ENCODE peak calls at places on chromosomes 12 and 14, in nine cellular contexts. H, Z, B, X, N, Q, G, L and U are unnamed samples.

GRCh38 chr14:59688224-59689170 is 111.9 kb upstream of the CCDC175 start:
- DNase-seq in H (peak; percentile 56), Z (peak; percentile 6), B (peak; percentile 53), X (no peak), N (no peak), Q (peak; percentile 58), G (peak; percentile 67), L (peak; percentile 24), U (peak; percentile 72)

GRCh38 chr12:52004042-52004648 is 2.6 kb upstream of the TAMALIN start:
- DNase-seq in H (peak; percentile 65), Z (no peak), B (peak; percentile 50), X (no peak), N (no peak), Q (peak; percentile 55), G (peak; percentile 33), L (no peak), U (peak; percentile 48)

GRCh38 chr12:52539024-52539820 is 13.7 kb downstream of the KRT71 start:
- DNase-seq in H (peak; percentile 31), Z (no peak), B (no peak), X (no peak), N (no peak), Q (no peak), G (peak; percentile 71), L (no peak), U (no peak)

GRCh38 chr12:19572920-19573558 is 133.7 kb downstream of the AEBP2 start:
- DNase-seq in H (peak; percentile 83), Z (no peak), B (peak; percentile 77), X (no peak), N (no peak), Q (peak; percentile 13), G (peak; percentile 64), L (no peak), U (peak; percentile 88)

GRCh38 chr12:48980953-48981756 is 3.0 kb downstream of the WNT1 start:
- DNase-seq in H (no peak), Z (peak; percentile 37), B (peak; percentile 57), X (no peak), N (peak; percentile 48), Q (no peak), G (no peak), L (no peak), U (no peak)

GRCh38 chr12:58557156-58557555 is 363.1 kb downstream of the LRIG3 start:
- DNase-seq in H (peak; percentile 90), Z (no peak), B (no peak), X (no peak), N (no peak), Q (no peak), G (no peak), L (no peak), U (no peak)

GRCh38 chr14:95482967-95483842 is 33.2 kb downstream of the SYNE3 start:
- DNase-seq in H (peak; percentile 98), Z (no peak), B (no peak), X (peak; percentile 89), N (no peak), Q (peak; percentile 71), G (peak; percentile 96), L (no peak), U (no peak)

GRCh38 chr14:101964297-101965144 is at the start of gene DYNC1H1:
- DNase-seq in H (peak; percentile 96), Z (peak; percentile 89), B (peak; percentile 85), X (peak; percentile 96), N (peak; percentile 83), Q (peak; percentile 92), G (peak; percentile 85), L (peak; percentile 72), U (peak; percentile 91)

GRCh38 chr12:115078988-115079387 is 395.0 kb upstream of the TBX3 start:
- DNase-seq in H (no peak), Z (no peak), B (no peak), X (no peak), N (no peak), Q (no peak), G (no peak), L (no peak), U (no peak)

GRCh38 chr12:4112734-4113396 is 160.7 kb upstream of the CCND2 start:
- DNase-seq in H (no peak), Z (no peak), B (no peak), X (no peak), N (no peak), Q (no peak), G (no peak), L (no peak), U (no peak)

GRCh38 chr14:94164685-94165431 is 9.3 kb upstream of the PPP4R4 start:
- DNase-seq in H (no peak), Z (no peak), B (no peak), X (no peak), N (no peak), Q (no peak), G (no peak), L (no peak), U (no peak)

GRCh38 chr12:67650127-67650495 is 1.6 kb downstream of the DYRK2 start:
- DNase-seq in H (peak; percentile 8), Z (peak; percentile 14), B (peak; percentile 59), X (peak; percentile 81), N (no peak), Q (no peak), G (no peak), L (no peak), U (peak; percentile 46)

GRCh38 chr12:57127101-57127709 is 1.1 kb upstream of the LRP1 start:
- DNase-seq in H (peak; percentile 32), Z (peak; percentile 39), B (peak; percentile 55), X (no peak), N (peak; percentile 31), Q (peak; percentile 90), G (peak; percentile 45), L (peak; percentile 53), U (peak; percentile 64)

GRCh38 chr14:78345346-78345745 is 175.2 kb downstream of the NRXN3 start:
- DNase-seq in H (no peak), Z (no peak), B (no peak), X (no peak), N (no peak), Q (no peak), G (no peak), L (no peak), U (no peak)

GRCh38 chr14:101862711-101863110 is 101.2 kb downstream of the PPP2R5C start:
- DNase-seq in H (no peak), Z (no peak), B (no peak), X (no peak), N (no peak), Q (no peak), G (no peak), L (no peak), U (no peak)

GRCh38 chr14:104699426-104699748 is 10.0 kb downstream of the INF2 start:
- DNase-seq in H (no peak), Z (no peak), B (no peak), X (no peak), N (no peak), Q (no peak), G (no peak), L (no peak), U (no peak)

GRCh38 chr14:99733551-99734405 is 49.7 kb downstream of the CYP46A1 start:
- DNase-seq in H (peak; percentile 90), Z (no peak), B (no peak), X (peak; percentile 76), N (no peak), Q (peak; percentile 29), G (no peak), L (no peak), U (peak; percentile 55)

GRCh38 chr14:103028161-103028767 is 29.1 kb downstream of the CDC42BPB start:
- DNase-seq in H (peak; percentile 18), Z (no peak), B (peak; percentile 47), X (no peak), N (no peak), Q (peak; percentile 65), G (no peak), L (no peak), U (peak; percentile 9)

GRCh38 chr12:127125607-127126259 is 1141.2 kb upstream of the TMEM132C start:
- DNase-seq in H (no peak), Z (peak; percentile 15), B (no peak), X (no peak), N (no peak), Q (peak; percentile 14), G (peak; percentile 93), L (no peak), U (peak; percentile 68)

GRCh38 chr14:41636492-41637392 is 30.1 kb downstream of the LRFN5 start:
- DNase-seq in H (no peak), Z (no peak), B (no peak), X (no peak), N (no peak), Q (no peak), G (no peak), L (no peak), U (no peak)

GRCh38 chr12:9349888-9350885 is 142.0 kb upstream of the PZP start:
- DNase-seq in H (no peak), Z (no peak), B (no peak), X (no peak), N (no peak), Q (no peak), G (no peak), L (no peak), U (no peak)

GRCh38 chr12:51911788-51912711 is 4.7 kb downstream of the ACVRL1 start:
- DNase-seq in H (peak; percentile 82), Z (no peak), B (peak; percentile 61), X (no peak), N (no peak), Q (peak; percentile 49), G (peak; percentile 70), L (no peak), U (peak; percentile 76)

GRCh38 chr12:82805812-82806497 is 119.2 kb downstream of the TMTC2 start:
- DNase-seq in H (no peak), Z (no peak), B (no peak), X (no peak), N (no peak), Q (no peak), G (no peak), L (no peak), U (no peak)

GRCh38 chr12:86914716-86915115 is 658.5 kb upstream of the MGAT4C start:
- DNase-seq in H (peak; percentile 51), Z (no peak), B (peak; percentile 3), X (no peak), N (no peak), Q (no peak), G (peak; percentile 39), L (no peak), U (peak; percentile 79)

GRCh38 chr14:94974893-94975292 is 182.4 kb downstream of the DICER1 start:
- DNase-seq in H (no peak), Z (no peak), B (no peak), X (no peak), N (no peak), Q (no peak), G (no peak), L (no peak), U (no peak)

GRCh38 chr12:118033902-118034301 is 17.4 kb downstream of the RFC5 start:
- DNase-seq in H (no peak), Z (no peak), B (no peak), X (no peak), N (no peak), Q (no peak), G (no peak), L (no peak), U (no peak)